ENCODE peak calls at places on chromosome 1, in five cellular contexts. I is H1, Z is GM12878, G is SK-N-SH, U is HepG2. S is an unnamed sample.

GRCh38 chr1:220307528-220308100 is 35.4 kb upstream of the RAB3GAP2 start:
- DNase-seq in Z (no peak), I (no peak), G (no peak), U (no peak), S (no peak)

GRCh38 chr1:41246568-41246967 is 4.5 kb upstream of the SCMH1 start:
- DNase-seq in I (no peak), Z (no peak), U (no peak), G (no peak), S (peak; percentile 44)

GRCh38 chr1:109060707-109061106 is 15.1 kb downstream of the TAF13 start:
- DNase-seq in U (no peak), I (no peak), G (no peak), Z (no peak), S (no peak)

GRCh38 chr1:60989745-60990718 is 92.3 kb upstream of the NFIA start:
- DNase-seq in Z (no peak), U (no peak), I (no peak), G (peak; percentile 50), S (no peak)

GRCh38 chr1:206985162-206985749 is 15.0 kb upstream of the FCAMR start:
- DNase-seq in I (no peak), Z (no peak), U (no peak), G (no peak), S (no peak)

GRCh38 chr1:46011121-46011695 is 121.2 kb downstream of the PIK3R3 start:
- DNase-seq in G (no peak), Z (no peak), I (no peak), U (no peak), S (no peak)

GRCh38 chr1:245942861-245943260 is 564.2 kb downstream of the SMYD3 start:
- DNase-seq in G (no peak), I (no peak), Z (no peak), U (no peak), S (no peak)

GRCh38 chr1:204902674-204903073 is 32.0 kb downstream of the NFASC start:
- DNase-seq in I (no peak), G (no peak), U (no peak), Z (no peak), S (no peak)

GRCh38 chr1:24981632-24982007 is 51.5 kb upstream of the RUNX3 start:
- DNase-seq in G (no peak), U (no peak), Z (no peak), I (no peak), S (no peak)

GRCh38 chr1:150922519-150922975 is 3.6 kb upstream of the SETDB1 start:
- DNase-seq in U (peak; percentile 70), Z (peak; percentile 86), I (peak; percentile 70), G (peak; percentile 74), S (peak; percentile 69)

GRCh38 chr1:5638582-5638981 is 353.6 kb downstream of the NPHP4 start:
- DNase-seq in U (no peak), G (no peak), Z (no peak), I (peak; percentile 6), S (no peak)
- TF ChIP-seq CTCF in U (no peak), G (no peak), Z (no peak), I (no peak), S (no peak)

GRCh38 chr1:106954830-106955229 is 101.6 kb upstream of the PRMT6 start:
- DNase-seq in U (no peak), G (no peak), I (no peak), Z (no peak), S (no peak)
- TF ChIP-seq TAF1 in U (no peak), G (no peak), I (no peak), Z (no peak), S (no peak)

GRCh38 chr1:227954163-227954850 is 6.6 kb upstream of the WNT9A start:
- DNase-seq in Z (no peak), G (no peak), U (no peak), I (no peak), S (no peak)
- TF ChIP-seq CTCF in Z (no peak), G (no peak), U (no peak), I (no peak), S (no peak)

GRCh38 chr1:21707086-21707840 is 38.1 kb upstream of the RAP1GAP start:
- DNase-seq in U (no peak), I (no peak), G (no peak), Z (no peak), S (no peak)
- TF ChIP-seq TAF1 in U (no peak), I (no peak), G (no peak), Z (no peak), S (no peak)

GRCh38 chr1:222026280-222026679 is 284.4 kb upstream of the DUSP10 start:
- DNase-seq in I (no peak), Z (no peak), G (no peak), U (no peak), S (no peak)

GRCh38 chr1:222021124-222021523 is 279.2 kb upstream of the DUSP10 start:
- DNase-seq in G (no peak), U (no peak), Z (no peak), I (no peak), S (no peak)

GRCh38 chr1:222019029-222019428 is 277.1 kb upstream of the DUSP10 start:
- DNase-seq in I (no peak), Z (no peak), G (no peak), U (no peak), S (no peak)

GRCh38 chr1:222020553-222020952 is 278.7 kb upstream of the DUSP10 start:
- DNase-seq in G (no peak), I (no peak), U (no peak), Z (no peak), S (no peak)

GRCh38 chr1:222023025-222023424 is 281.1 kb upstream of the DUSP10 start:
- DNase-seq in U (no peak), G (no peak), Z (peak; percentile 9), I (no peak), S (no peak)
- TF ChIP-seq CTCF in U (no peak), G (no peak), Z (no peak), I (no peak), S (no peak)

GRCh38 chr1:226575436-226576390 is 27.1 kb downstream of the STUM start:
- DNase-seq in I (no peak), G (peak; percentile 71), U (no peak), Z (no peak), S (no peak)
- TF ChIP-seq TAF1 in I (no peak), G (no peak), U (no peak), Z (no peak), S (no peak)

GRCh38 chr1:3891329-3891867 is 8.7 kb downstream of the C1orf174 start:
- DNase-seq in G (no peak), U (no peak), Z (no peak), I (no peak), S (no peak)
- TF ChIP-seq CTCF in G (no peak), U (no peak), Z (no peak), I (no peak), S (no peak)

DNA sequence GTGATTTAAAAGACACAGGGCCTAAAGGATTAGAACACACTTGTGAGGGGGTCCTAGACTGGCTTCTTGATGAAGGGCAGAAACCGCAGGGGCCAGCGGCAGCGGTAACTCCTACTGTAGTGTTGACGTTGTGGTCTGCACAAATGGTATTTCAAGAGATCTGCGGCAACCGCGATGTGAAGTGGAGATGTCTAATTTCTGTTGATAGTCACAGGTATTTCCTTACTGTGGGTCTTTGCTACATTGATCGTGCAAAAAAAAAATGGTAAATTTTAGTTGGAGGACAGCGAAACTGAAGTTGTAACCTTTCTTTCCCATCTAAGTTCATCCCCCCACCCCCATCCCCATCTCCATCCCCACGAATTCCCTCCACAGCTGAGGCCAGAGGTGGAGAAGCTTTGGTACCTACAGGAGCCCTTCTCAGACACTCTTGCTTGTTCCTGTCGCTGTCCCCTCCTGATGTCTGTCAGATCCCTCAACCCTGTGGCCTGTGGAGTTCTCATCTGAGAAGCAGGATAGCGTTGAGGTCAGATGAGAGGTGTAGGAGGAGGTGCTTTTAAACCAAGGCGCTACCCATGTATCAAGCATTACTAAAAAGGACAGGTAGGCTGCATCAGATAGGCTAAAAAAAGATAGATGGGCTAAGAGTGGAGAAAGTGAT is 638 bp downstream of the NTPCR start:
- DNase-seq in I (no peak), Z (no peak), G (peak; percentile 27), U (peak; percentile 24), S (peak; percentile 57)
- TF ChIP-seq TAF1 in I (no peak), Z (no peak), G (no peak), U (no peak), S (no peak)

DNA sequence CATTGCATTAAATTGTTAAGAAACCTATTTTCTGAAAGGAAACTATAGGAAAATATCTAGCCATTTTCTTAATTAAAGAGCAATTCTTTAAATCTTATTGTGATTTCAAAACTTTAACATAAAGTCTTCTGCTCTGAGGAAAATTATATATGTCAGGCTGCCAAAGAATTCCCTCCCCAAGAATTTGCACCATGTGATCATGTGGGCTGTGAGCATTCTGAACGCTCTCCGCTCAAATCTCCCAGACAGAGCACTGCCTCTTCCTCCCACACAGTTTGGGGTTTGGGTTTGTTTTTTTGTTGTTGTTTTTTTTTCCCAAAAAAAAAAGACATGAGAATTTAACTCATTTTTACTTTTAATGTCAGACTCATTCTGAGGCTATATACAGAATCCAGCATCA is 155.9 kb upstream of the PALMD start:
- DNase-seq in I (no peak), U (no peak), G (no peak), Z (no peak), S (no peak)
- TF ChIP-seq CTCF in I (no peak), U (no peak), G (no peak), Z (no peak), S (no peak)